ENCODE peak calls at places on chromosomes 12 and 14, in ten cellular contexts. A is fibroblast of mammary gland, R is hypothalamus, P is anterior cingulate cortex, N is neuronal stem cell, T is fibroblast of the aortic adventitia, D is lower leg skin, E is GM12865, U is mucosa of gallbladder, X is hippocampal formation. B is an unnamed sample.
A peak's percentile ranks its signal among the peaks of the same experiment; 100 is the strongest.

GRCh38 chr14:81472096-81472800 is 61.4 kb downstream of the SEL1L start:
- DNase-seq in T (no peak), P (no peak), A (no peak), R (no peak), U (no peak), E (no peak), N (no peak), X (no peak), D (no peak), B (no peak)

GRCh38 chr14:95311752-95312151 is 8.0 kb downstream of the CLMN start:
- DNase-seq in R (no peak), P (no peak), A (peak; percentile 54), E (no peak), U (no peak), X (no peak), D (no peak), T (no peak), N (no peak), B (no peak)

GRCh38 chr14:23057757-23058653 is 685 bp upstream of the CDH24 start:
- DNase-seq in N (peak; percentile 93), T (peak; percentile 80), X (no peak), R (no peak), P (no peak), A (peak; percentile 81), E (peak; percentile 90), U (peak; percentile 90), D (peak; percentile 80), B (no peak)

GRCh38 chr14:104739026-104739425 is 13.9 kb upstream of the SIVA1 start:
- DNase-seq in N (no peak), R (no peak), E (no peak), U (no peak), P (no peak), X (no peak), A (no peak), T (no peak), D (no peak), B (no peak)

GRCh38 chr12:123118397-123118945 is 32.4 kb downstream of the PITPNM2 start:
- DNase-seq in D (no peak), U (peak; percentile 48), A (no peak), E (no peak), P (no peak), T (no peak), N (no peak), R (no peak), X (no peak), B (no peak)

GRCh38 chr12:47534695-47535094 is 171.1 kb downstream of the RPAP3 start:
- DNase-seq in E (no peak), U (no peak), D (no peak), P (no peak), T (peak; percentile 50), R (no peak), A (peak; percentile 19), X (no peak), N (no peak), B (no peak)

GRCh38 chr12:59595557-59596231 is at the start of gene SLC16A7:
- DNase-seq in N (no peak), U (peak; percentile 91), P (peak; percentile 64), E (peak; percentile 94), D (peak; percentile 83), R (peak; percentile 51), T (peak; percentile 85), A (peak; percentile 86), X (peak; percentile 84), B (peak; percentile 87)

GRCh38 chr14:32043624-32044023 is 33.5 kb upstream of the ARHGAP5 start:
- DNase-seq in A (no peak), U (no peak), D (no peak), N (no peak), T (no peak), E (no peak), P (no peak), R (no peak), X (peak; percentile 76), B (no peak)

GRCh38 chr12:46131729-46132128 is 137.1 kb downstream of the SLC38A1 start:
- DNase-seq in R (no peak), N (no peak), X (no peak), D (no peak), A (peak; percentile 7), P (no peak), E (peak; percentile 19), U (no peak), T (peak; percentile 10), B (no peak)

GRCh38 chr12:26121841-26122680 is 2.8 kb downstream of the BHLHE41 start:
- DNase-seq in U (no peak), N (no peak), X (no peak), T (peak; percentile 20), D (no peak), A (peak; percentile 15), E (peak; percentile 46), P (no peak), R (no peak), B (no peak)